ENCODE peak calls at places on chromosome 18, in four cellular contexts. L, P, S and O are unnamed samples.

GRCh38 chr18:55778731-55779460 is 190.9 kb upstream of the TCF4 start:
- DNase-seq in P (peak), L (no peak), S (no peak), O (no peak)

GRCh38 chr18:67600181-67600631 is 83.7 kb upstream of the DSEL start:
- DNase-seq in S (no peak), L (peak), P (no peak), O (no peak)

GRCh38 chr18:48991299-48992055 is 40.7 kb upstream of the SMAD7 start:
- DNase-seq in S (no peak), P (no peak), L (no peak), O (no peak)

GRCh38 chr18:35851286-35851967 is 121.1 kb upstream of the RMP24 start:
- DNase-seq in L (no peak), P (no peak), S (no peak), O (no peak)

GRCh38 chr18:60053747-60054304 is 154.0 kb downstream of the PMAIP1 start:
- DNase-seq in P (peak), S (no peak), L (peak), O (peak)

GRCh38 chr18:59959079-59959478 is 59.3 kb downstream of the PMAIP1 start:
- DNase-seq in S (no peak), P (peak), L (peak), O (peak)

GRCh38 chr18:37900281-37900680 is 334.7 kb upstream of the CELF4 start:
- DNase-seq in L (no peak), S (no peak), P (no peak), O (no peak)

GRCh38 chr18:13257361-13257980 is 38.9 kb downstream of the LDLRAD4 start:
- DNase-seq in S (no peak), P (no peak), L (no peak), O (no peak)

GRCh38 chr18:33812186-33812585 is 234.2 kb downstream of the ASXL3 start:
- DNase-seq in L (no peak), S (no peak), P (no peak), O (no peak)

GRCh38 chr18:3447035-3447894 is 2.7 kb upstream of the TGIF1 start:
- DNase-seq in P (no peak), S (no peak), L (no peak), O (peak)

GRCh38 chr18:79528846-79529245 is 133.1 kb downstream of the NFATC1 start:
- DNase-seq in S (no peak), L (peak), P (peak), O (peak)

GRCh38 chr18:55510809-55511208 is 77.2 kb downstream of the TCF4 start:
- DNase-seq in L (peak), P (peak), S (no peak), O (peak)